ENCODE peak calls at places on chromosomes 11 and 22, in nine cellular contexts. J, A, G, X, W, N, E, F and V are unnamed samples.

GRCh38 chr11:117058761-117059233 is 39.4 kb downstream of the SIK3 start:
- DNase-seq in J (no peak), A (no peak), G (no peak), X (no peak), W (peak; percentile 69), N (peak; percentile 54), E (no peak), F (no peak), V (no peak)

GRCh38 chr11:66841861-66842260 is 1.4 kb upstream of the RCE1 start:
- DNase-seq in J (no peak), A (no peak), G (no peak), X (no peak), W (no peak), N (no peak), E (no peak), F (no peak), V (no peak)

GRCh38 chr11:62546937-62547625 is 475 bp upstream of the AHNAK start:
- DNase-seq in J (no peak), A (no peak), G (peak; percentile 76), X (no peak), W (peak; percentile 43), N (peak; percentile 62), E (no peak), F (no peak), V (no peak)

GRCh38 chr11:31437742-31438435 is 68.2 kb downstream of the DNAJC24 start:
- DNase-seq in J (no peak), A (no peak), G (no peak), X (no peak), W (no peak), N (no peak), E (no peak), F (no peak), V (no peak)

GRCh38 chr11:84887055-84887629 is 740.0 kb downstream of the DLG2 start:
- DNase-seq in J (no peak), A (no peak), G (no peak), X (no peak), W (no peak), N (no peak), E (no peak), F (no peak), V (no peak)

GRCh38 chr11:44399968-44400367 is 90.0 kb upstream of the ALX4 start:
- DNase-seq in J (no peak), A (no peak), G (no peak), X (no peak), W (no peak), N (no peak), E (no peak), F (no peak), V (no peak)

GRCh38 chr22:37177221-37177620 is 10.8 kb downstream of the C1QTNF6 start:
- DNase-seq in J (no peak), A (no peak), G (no peak), X (no peak), W (no peak), N (no peak), E (no peak), F (no peak), V (peak; percentile 4)

GRCh38 chr22:35498026-35498425 is 42.6 kb upstream of the RASD2 start:
- DNase-seq in J (no peak), A (no peak), G (no peak), X (no peak), W (peak; percentile 40), N (no peak), E (no peak), F (no peak), V (no peak)

GRCh38 chr11:46661836-46662235 is 38.6 kb downstream of the ARHGAP1 start:
- DNase-seq in J (no peak), A (no peak), G (no peak), X (no peak), W (no peak), N (no peak), E (no peak), F (no peak), V (no peak)

GRCh38 chr22:32564170-32565001 is 89.8 kb downstream of the FBXO7 start:
- DNase-seq in J (no peak), A (no peak), G (no peak), X (no peak), W (peak; percentile 29), N (no peak), E (no peak), F (no peak), V (no peak)

GRCh38 chr11:128627666-128628342 is 40.4 kb upstream of the ETS1 start:
- DNase-seq in J (no peak), A (no peak), G (no peak), X (no peak), W (no peak), N (no peak), E (no peak), F (peak; percentile 69), V (peak; percentile 82)

GRCh38 chr11:34002420-34002819 is 49.1 kb upstream of the CAPRIN1 start:
- DNase-seq in J (no peak), A (no peak), G (no peak), X (no peak), W (no peak), N (no peak), E (no peak), F (no peak), V (no peak)

GRCh38 chr22:40044870-40045834 is 50.4 kb downstream of the FAM83F start:
- DNase-seq in J (no peak), A (peak; percentile 76), G (peak; percentile 82), X (peak; percentile 72), W (peak; percentile 14), N (peak; percentile 86), E (no peak), F (peak; percentile 80), V (peak; percentile 87)

GRCh38 chr11:2122222-2122906 is 16.8 kb downstream of the IGF2 start:
- DNase-seq in J (no peak), A (no peak), G (peak; percentile 45), X (no peak), W (peak; percentile 33), N (no peak), E (no peak), F (no peak), V (no peak)

GRCh38 chr11:126139541-126140091 is 71.8 kb downstream of the RPUSD4 start:
- DNase-seq in J (no peak), A (no peak), G (peak; percentile 70), X (no peak), W (peak; percentile 95), N (no peak), E (no peak), F (no peak), V (no peak)

GRCh38 chr11:29251738-29252137 is 765.1 kb downstream of the KCNA4 start:
- DNase-seq in J (no peak), A (no peak), G (no peak), X (no peak), W (no peak), N (no peak), E (no peak), F (no peak), V (no peak)

GRCh38 chr11:1348146-1348545 is 38.7 kb upstream of the TOLLIP start:
- DNase-seq in J (no peak), A (no peak), G (no peak), X (no peak), W (no peak), N (no peak), E (no peak), F (no peak), V (no peak)

GRCh38 chr11:110438017-110438416 is 8.3 kb downstream of the FDX1 start:
- DNase-seq in J (no peak), A (no peak), G (no peak), X (no peak), W (no peak), N (no peak), E (no peak), F (no peak), V (no peak)

GRCh38 chr11:110251837-110252236 is 44.6 kb downstream of the RDX start:
- DNase-seq in J (no peak), A (no peak), G (no peak), X (no peak), W (peak; percentile 54), N (no peak), E (peak; percentile 73), F (no peak), V (no peak)

GRCh38 chr11:5737091-5737490 is 843 bp downstream of the OR56B1 start:
- DNase-seq in J (no peak), A (no peak), G (no peak), X (no peak), W (peak; percentile 40), N (no peak), E (no peak), F (no peak), V (no peak)